ENCODE peak calls at places on chromosome 5, in seven cellular contexts. Q is left ventricle myocardium inferior, F is MM.1S, W is breast epithelium, N is body of pancreas, P is fibroblast of the aortic adventitia, V is AG04449. H is an unnamed sample.

GRCh38 chr5:44885903-44886302 is 77.2 kb downstream of the MRPS30 start:
- DNase-seq in Q (no peak), P (no peak), V (no peak), N (no peak), F (peak; percentile 86), W (no peak), H (peak; percentile 8)

GRCh38 chr5:150202501-150202900 is 12.6 kb downstream of the SLC6A7 start:
- DNase-seq in F (no peak), W (no peak), V (no peak), P (no peak), N (no peak), Q (no peak), H (no peak)

GRCh38 chr5:462051-462481 is 19.1 kb downstream of the EXOC3 start:
- DNase-seq in N (no peak), F (no peak), Q (peak; percentile 8), V (no peak), P (no peak), W (no peak), H (no peak)

GRCh38 chr5:149205625-149206523 is 64.6 kb downstream of the ABLIM3 start:
- DNase-seq in F (no peak), N (peak; percentile 28), P (peak; percentile 75), W (no peak), V (no peak), Q (peak; percentile 29), H (peak; percentile 89)

GRCh38 chr5:124660229-124661093 is 86.0 kb downstream of the ZNF608 start:
- DNase-seq in Q (no peak), P (no peak), V (no peak), N (peak; percentile 69), W (peak; percentile 84), F (no peak), H (peak; percentile 66)

GRCh38 chr5:87359106-87359505 is 53.6 kb downstream of the CCNH start:
- DNase-seq in W (no peak), N (no peak), V (no peak), Q (no peak), P (no peak), F (no peak), H (no peak)

GRCh38 chr5:170860818-170861217 is 1.0 kb upstream of the RANBP17 start:
- DNase-seq in Q (no peak), V (no peak), P (no peak), N (no peak), F (no peak), W (no peak), H (no peak)

GRCh38 chr5:55742778-55743177 is 4.9 kb downstream of the DDX4 start:
- DNase-seq in V (no peak), F (no peak), N (peak; percentile 28), W (no peak), P (no peak), Q (no peak), H (no peak)

GRCh38 chr5:1563051-1563461 is 39.3 kb upstream of the LPCAT1 start:
- DNase-seq in Q (no peak), P (no peak), W (no peak), F (no peak), N (no peak), V (no peak), H (no peak)

GRCh38 chr5:141843156-141843927 is 34.9 kb downstream of the PCDH1 start:
- DNase-seq in V (no peak), W (peak; percentile 65), Q (no peak), N (peak; percentile 59), P (peak; percentile 29), F (no peak), H (no peak)

GRCh38 chr5:34932947-34933346 is 3.6 kb downstream of the DNAJC21 start:
- DNase-seq in N (no peak), F (no peak), P (no peak), Q (no peak), V (no peak), W (no peak), H (no peak)

GRCh38 chr5:156888520-156888919 is 38.4 kb downstream of the PPP1R2B start:
- DNase-seq in P (no peak), F (peak; percentile 74), N (no peak), Q (no peak), W (no peak), V (no peak), H (no peak)

GRCh38 chr5:67196537-67197059 is at the start of gene CD180:
- DNase-seq in F (no peak), N (no peak), W (peak; percentile 71), Q (peak; percentile 38), P (peak; percentile 59), V (no peak), H (no peak)

GRCh38 chr5:168772466-168772961 is 193.3 kb upstream of the PANK3 start:
- DNase-seq in F (no peak), V (no peak), N (no peak), P (no peak), Q (no peak), W (no peak), H (no peak)

DNA sequence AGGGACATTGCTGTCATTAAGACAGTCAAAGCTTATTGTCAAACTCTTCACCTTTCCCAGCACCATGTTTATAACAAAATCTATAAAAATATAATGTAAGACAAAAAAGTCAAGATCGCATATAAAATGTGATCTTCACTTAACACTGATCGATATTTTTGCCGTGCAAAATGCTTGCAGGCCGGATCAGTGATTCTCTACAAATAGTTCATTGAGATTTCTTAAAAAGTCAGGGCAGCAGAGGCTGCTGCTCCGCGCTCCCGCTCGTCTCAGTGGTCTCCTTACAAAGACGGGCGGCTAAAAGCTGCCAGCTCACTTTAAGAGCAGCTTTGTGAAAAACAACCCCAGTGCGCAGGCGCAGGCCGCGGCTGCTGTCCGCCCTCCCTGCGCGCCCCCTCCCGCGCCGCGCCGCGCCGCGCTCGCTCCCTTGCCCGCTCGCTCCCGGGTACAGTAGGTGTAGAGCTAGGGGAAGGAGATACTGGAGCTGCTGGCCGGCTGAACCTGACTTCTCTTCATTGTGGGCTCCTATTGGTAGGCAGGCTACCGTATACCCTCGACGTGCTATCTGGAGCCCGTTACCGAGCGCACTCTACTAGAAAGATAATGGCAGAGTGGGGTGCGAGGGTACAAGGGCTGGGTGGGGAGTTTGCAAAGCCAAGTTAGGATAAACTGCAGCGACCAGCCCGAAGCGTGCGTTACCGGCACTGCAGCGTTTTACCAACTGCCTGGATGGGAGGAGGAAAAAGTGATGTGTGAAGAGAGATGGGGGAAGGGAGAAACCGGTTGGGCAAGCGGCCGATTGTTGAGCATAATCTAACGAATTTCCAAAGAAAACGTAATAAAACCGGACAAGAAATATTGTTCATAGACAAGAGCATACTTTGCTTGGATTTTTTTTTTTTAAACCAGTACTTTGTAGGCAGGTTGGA is at the start of gene ARRDC3:
- DNase-seq in N (peak; percentile 97), Q (peak; percentile 97), W (peak; percentile 94), P (peak; percentile 97), V (peak; percentile 59), F (peak; percentile 97), H (peak; percentile 93)
- TF ChIP-seq CTCF in N (no peak), Q (no peak), W (peak; percentile 2), P (no peak), V (no peak), F (no peak), H (no peak)

GRCh38 chr5:3177338-3177737 is 418.3 kb upstream of the IRX1 start:
- DNase-seq in V (no peak), Q (no peak), F (no peak), N (no peak), P (no peak), W (no peak), H (no peak)
- H3K4me3 ChIP-seq in V (no peak overlapping the region), Q (no peak overlapping the region), F (no peak overlapping the region), N (no peak overlapping the region), P (no peak overlapping the region), W (no peak overlapping the region), H (no peak overlapping the region)

GRCh38 chr5:2779459-2779858 is 28.0 kb upstream of the IRX2 start:
- DNase-seq in W (no peak), P (no peak), N (no peak), Q (no peak), V (no peak), F (no peak), H (no peak)

GRCh38 chr5:2782658-2783057 is 31.2 kb upstream of the IRX2 start:
- DNase-seq in P (no peak), N (no peak), W (no peak), F (no peak), V (no peak), Q (no peak), H (no peak)

GRCh38 chr5:2780421-2781171 is 29.1 kb upstream of the IRX2 start:
- DNase-seq in N (no peak), P (no peak), F (peak; percentile 65), V (no peak), Q (no peak), W (peak; percentile 96), H (no peak)

DNA sequence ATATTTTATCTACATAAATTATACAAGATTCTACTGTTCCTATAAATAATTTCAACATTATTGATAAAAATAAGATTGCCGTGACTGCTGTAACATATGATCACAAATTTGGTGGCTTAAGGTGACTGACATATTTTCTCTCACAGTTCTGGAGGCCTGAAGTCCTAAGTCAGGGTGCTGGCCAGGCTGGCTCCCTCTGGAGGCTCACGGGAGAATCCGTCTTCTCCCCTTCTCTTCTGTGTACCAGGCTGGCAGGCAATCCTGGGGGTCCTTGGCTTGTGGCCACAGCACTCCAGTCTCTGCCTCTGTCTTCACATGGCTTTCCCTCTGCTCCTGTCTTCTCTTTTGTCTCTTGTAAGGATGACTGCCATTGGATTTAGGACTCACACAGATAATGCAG is 31.7 kb upstream of the IRX2 start:
- DNase-seq in V (no peak), Q (no peak), P (no peak), W (no peak), N (no peak), F (no peak), H (peak; percentile 9)
- TF ChIP-seq CTCF in V (no peak), Q (no peak), P (no peak), W (no peak), N (no peak), F (no peak), H (peak; percentile 28)

DNA sequence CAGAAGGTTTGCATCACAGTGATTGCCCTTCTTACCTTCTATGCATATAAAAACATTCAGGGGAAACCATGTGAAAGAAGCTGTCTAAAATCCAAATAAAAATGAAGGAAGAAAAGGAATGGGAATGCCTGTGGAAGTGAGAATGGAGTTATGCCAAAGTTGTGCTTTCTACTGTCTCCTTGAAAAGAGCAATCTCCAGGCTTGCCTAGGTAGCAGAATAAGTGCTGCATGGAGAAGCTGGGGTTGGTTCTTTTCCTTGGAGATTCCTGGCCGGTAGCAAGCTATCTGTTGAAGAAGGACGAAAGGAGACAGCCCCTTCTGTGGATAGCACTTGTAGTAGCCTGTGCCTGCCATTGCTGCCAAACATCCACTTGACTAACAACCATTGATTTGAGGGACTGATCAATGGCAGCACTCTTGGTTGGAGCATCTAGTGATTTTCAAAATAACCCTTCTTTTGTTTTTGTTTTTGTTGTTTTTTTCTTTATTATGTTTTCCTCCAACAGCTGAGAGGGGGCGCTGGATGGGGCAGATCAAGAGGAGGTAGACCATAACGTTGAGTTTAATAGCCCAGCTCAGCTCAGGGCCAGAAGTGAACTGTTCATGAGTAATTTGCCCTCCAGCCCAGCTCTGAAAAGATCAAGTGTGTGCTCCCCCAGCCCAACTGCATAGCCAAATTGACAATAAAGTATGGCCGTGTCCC is 1.6 kb downstream of the PLCXD3 start:
- DNase-seq in P (no peak), W (no peak), N (no peak), Q (no peak), V (no peak), F (no peak), H (no peak)
- H3K4me3 ChIP-seq in P (peak overlapping the region; percentile 74), W (no peak overlapping the region), N (no peak overlapping the region), Q (peak overlapping the region; percentile 81), V (no peak overlapping the region), F (no peak overlapping the region), H (peak overlapping the region; percentile 61)

DNA sequence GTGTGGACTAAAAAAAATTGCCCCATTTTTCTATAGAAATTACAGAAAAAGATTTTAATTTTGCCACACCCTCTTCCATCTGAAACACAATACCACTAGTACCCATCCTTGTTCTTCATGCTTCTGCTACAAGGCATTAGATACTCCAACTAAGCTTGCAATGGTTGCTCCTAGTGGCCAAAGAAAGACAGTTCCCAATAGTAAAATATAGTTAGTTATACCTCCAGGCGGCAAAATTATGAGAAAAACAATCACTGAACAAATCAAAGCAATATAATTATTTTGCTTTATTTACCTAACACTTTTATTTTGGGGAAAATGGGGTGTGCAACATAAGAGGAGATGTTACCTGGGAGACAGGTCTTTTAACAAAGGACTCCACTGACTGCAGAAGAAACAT is 101.2 kb downstream of the RAPGEF6 start:
- DNase-seq in F (no peak), Q (no peak), W (no peak), N (no peak), P (no peak), V (no peak), H (peak; percentile 3)
- TF ChIP-seq CTCF in F (peak; percentile 24), Q (peak; percentile 37), W (no peak), N (no peak), P (peak; percentile 32), V (no peak), H (peak; percentile 8)